ENCODE peak calls at places on chromosomes 11 and 22, in six cellular contexts. M, X, L, K, Z and G are unnamed samples.

GRCh38 chr22:46012182-46012880 is 35.4 kb upstream of the WNT7B start:
- DNase-seq in M (no peak), X (no peak), L (no peak), K (no peak), Z (no peak), G (no peak)

GRCh38 chr11:2089536-2090165 is 49.5 kb downstream of the IGF2 start:
- DNase-seq in M (no peak), X (no peak), L (no peak), K (no peak), Z (no peak), G (no peak)

GRCh38 chr22:40035351-40035750 is 40.6 kb downstream of the FAM83F start:
- DNase-seq in M (no peak), X (no peak), L (no peak), K (no peak), Z (no peak), G (no peak)

GRCh38 chr11:75001686-75002085 is 13.0 kb downstream of the NEU3 start:
- DNase-seq in M (no peak), X (no peak), L (no peak), K (no peak), Z (no peak), G (no peak)

GRCh38 chr11:78806214-78807004 is 231.7 kb upstream of the NARS2 start:
- DNase-seq in M (no peak), X (no peak), L (no peak), K (no peak), Z (no peak), G (no peak)

GRCh38 chr11:36699271-36699670 is 101.2 kb upstream of the RAG2 start:
- DNase-seq in M (no peak), X (no peak), L (no peak), K (no peak), Z (peak), G (no peak)

GRCh38 chr11:80727315-80727714 is 1286.5 kb upstream of the TENM4 start:
- DNase-seq in M (no peak), X (no peak), L (no peak), K (no peak), Z (no peak), G (no peak)

GRCh38 chr11:37710031-37710430 is 1112.0 kb upstream of the RAG2 start:
- DNase-seq in M (no peak), X (no peak), L (no peak), K (no peak), Z (no peak), G (no peak)

GRCh38 chr11:103279821-103280220 is 170.6 kb downstream of the DYNC2H1 start:
- DNase-seq in M (no peak), X (no peak), L (no peak), K (no peak), Z (no peak), G (no peak)

GRCh38 chr22:19766506-19767426 is 6.2 kb downstream of the TBX1 start:
- DNase-seq in M (peak), X (no peak), L (peak), K (peak), Z (peak), G (peak)

GRCh38 chr11:97454988-97455387 is 1065.2 kb downstream of the JRKL start:
- DNase-seq in M (no peak), X (no peak), L (no peak), K (no peak), Z (no peak), G (no peak)

GRCh38 chr11:76152086-76152658 is 54.1 kb downstream of the WNT11 start:
- DNase-seq in M (peak), X (peak), L (peak), K (peak), Z (peak), G (peak)

GRCh38 chr11:9562716-9563115 is 10.8 kb upstream of the WEE1 start:
- DNase-seq in M (no peak), X (no peak), L (no peak), K (no peak), Z (no peak), G (no peak)

GRCh38 chr11:64333556-64333955 is 6.4 kb upstream of the CCDC88B start:
- DNase-seq in M (no peak), X (no peak), L (no peak), K (no peak), Z (no peak), G (no peak)